ENCODE peak calls at places on chromosomes 3 and 15, in eight cellular contexts. F is right lobe of liver; Q is CD8-positive, alpha-beta T cell; V is lung; O is spleen; D is upper lobe of right lung; B is thoracic aorta; Z is PC-3. P is an unnamed sample.

GRCh38 chr3:172980849-172981248 is 160.2 kb downstream of the SPATA16 start:
- DNase-seq in F (no peak), B (no peak), V (no peak), Q (no peak), Z (no peak), O (no peak), D (no peak), P (no peak)

GRCh38 chr3:49661281-49661680 is 12.9 kb upstream of the APEH start:
- DNase-seq in Q (no peak), B (no peak), Z (peak; percentile 24), F (no peak), D (no peak), V (no peak), O (no peak), P (no peak)

GRCh38 chr15:55403531-55403930 is 4.6 kb downstream of the CCPG1 start:
- DNase-seq in Q (no peak), B (no peak), D (no peak), O (no peak), F (no peak), Z (no peak), V (no peak), P (no peak)

GRCh38 chr15:66936864-66937245 is 128.5 kb upstream of the SMAD3 start:
- DNase-seq in D (no peak), O (no peak), V (no peak), Z (no peak), Q (no peak), B (no peak), F (no peak), P (no peak)

GRCh38 chr3:148737104-148737525 is 39.4 kb downstream of the AGTR1 start:
- DNase-seq in V (no peak), Z (no peak), B (no peak), F (peak; percentile 78), Q (no peak), O (no peak), D (no peak), P (no peak)

GRCh38 chr3:64388886-64389285 is 163.6 kb upstream of the PRICKLE2 start:
- DNase-seq in D (no peak), V (no peak), Q (no peak), Z (no peak), B (no peak), O (no peak), F (no peak), P (peak; percentile 36)

GRCh38 chr15:77606142-77607034 is 26.3 kb downstream of the LINGO1 start:
- DNase-seq in B (no peak), Q (no peak), O (no peak), V (no peak), Z (no peak), D (no peak), F (no peak), P (peak; percentile 27)

GRCh38 chr3:169914321-169914720 is 2.9 kb downstream of the SAMD7 start:
- DNase-seq in V (no peak), B (no peak), O (no peak), D (no peak), F (no peak), Q (no peak), Z (peak; percentile 33), P (peak; percentile 24)

GRCh38 chr3:196636369-196637349 is 2.8 kb upstream of the NRROS start:
- DNase-seq in D (no peak), B (no peak), Z (no peak), O (peak; percentile 74), F (no peak), V (no peak), Q (no peak), P (no peak)

GRCh38 chr15:61749169-61749568 is 311.1 kb downstream of the VPS13C start:
- DNase-seq in V (no peak), B (no peak), O (no peak), Z (peak; percentile 75), D (no peak), Q (no peak), F (no peak), P (no peak)

GRCh38 chr15:61753018-61753710 is 307.1 kb downstream of the VPS13C start:
- DNase-seq in O (no peak), V (no peak), B (no peak), Z (no peak), Q (no peak), D (no peak), F (no peak), P (no peak)

GRCh38 chr15:61752001-61752400 is 308.2 kb downstream of the VPS13C start:
- DNase-seq in V (no peak), B (no peak), F (no peak), Q (no peak), Z (no peak), D (no peak), O (no peak), P (no peak)

GRCh38 chr15:61748529-61748928 is 311.7 kb downstream of the VPS13C start:
- DNase-seq in F (no peak), O (no peak), B (no peak), Z (peak; percentile 65), D (no peak), V (no peak), Q (no peak), P (no peak)

DNA sequence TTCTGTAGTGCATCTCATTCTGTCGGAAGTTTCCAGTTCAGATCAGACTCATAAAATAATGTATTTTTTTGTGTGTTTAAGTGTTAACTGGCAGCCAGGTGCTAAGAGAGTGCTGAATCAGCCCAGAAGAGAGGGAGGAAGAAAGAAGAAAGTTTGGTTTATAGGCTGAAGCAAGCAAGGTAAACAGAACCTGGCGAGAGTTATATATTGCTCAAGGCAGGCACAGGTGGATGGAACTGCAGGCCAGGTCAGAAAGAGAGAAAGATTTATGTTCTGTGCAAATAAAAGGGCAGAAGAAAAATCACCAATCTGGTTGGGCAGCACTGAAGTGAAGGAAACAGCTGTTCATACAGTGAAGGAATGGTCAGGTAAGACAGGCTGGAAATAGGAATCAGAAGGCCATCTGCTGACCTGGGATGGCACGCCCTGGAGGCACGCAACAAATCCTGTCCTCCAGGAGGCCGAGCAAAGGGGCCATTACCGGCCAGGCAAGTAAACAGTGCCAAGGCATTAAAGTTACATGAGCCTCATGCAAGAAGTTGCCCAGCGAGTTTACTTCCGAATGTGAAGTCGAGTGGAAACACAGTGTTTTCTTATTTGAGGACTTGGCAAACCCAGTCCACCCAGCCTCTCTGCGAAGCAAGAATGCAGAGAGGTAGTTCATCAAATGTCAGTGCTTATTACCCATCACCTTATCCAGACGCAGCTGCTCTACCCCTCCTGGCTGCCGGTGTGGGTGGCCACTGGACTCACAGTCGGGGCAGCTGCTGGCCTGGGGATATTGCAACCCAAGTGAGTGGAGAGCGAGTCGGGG is 309.8 kb downstream of the VPS13C start:
- DNase-seq in F (no peak), B (no peak), Z (peak; percentile 85), Q (no peak), O (no peak), V (peak; percentile 45), D (peak; percentile 75), P (no peak)
- H3K4me3 ChIP-seq in F (no peak overlapping the region), B (no peak overlapping the region), Z (no peak overlapping the region), Q (no peak overlapping the region), O (no peak overlapping the region), V (no peak overlapping the region), D (no peak overlapping the region), P (no peak overlapping the region)

GRCh38 chr15:43190178-43190577 is 5.0 kb downstream of the CCNDBP1 start:
- DNase-seq in Z (no peak), F (peak; percentile 75), B (no peak), V (no peak), Q (no peak), O (no peak), D (no peak), P (no peak)

GRCh38 chr15:43198992-43199391 is 13.8 kb downstream of the CCNDBP1 start:
- DNase-seq in D (no peak), V (no peak), Q (no peak), B (no peak), O (no peak), F (no peak), Z (no peak), P (no peak)

GRCh38 chr15:43193710-43194109 is 8.5 kb downstream of the CCNDBP1 start:
- DNase-seq in V (no peak), F (no peak), B (no peak), D (no peak), O (no peak), Z (no peak), Q (no peak), P (no peak)

GRCh38 chr15:43196760-43197548 is 11.8 kb downstream of the CCNDBP1 start:
- DNase-seq in F (no peak), O (no peak), B (no peak), Q (no peak), D (no peak), Z (no peak), V (no peak), P (no peak)

DNA sequence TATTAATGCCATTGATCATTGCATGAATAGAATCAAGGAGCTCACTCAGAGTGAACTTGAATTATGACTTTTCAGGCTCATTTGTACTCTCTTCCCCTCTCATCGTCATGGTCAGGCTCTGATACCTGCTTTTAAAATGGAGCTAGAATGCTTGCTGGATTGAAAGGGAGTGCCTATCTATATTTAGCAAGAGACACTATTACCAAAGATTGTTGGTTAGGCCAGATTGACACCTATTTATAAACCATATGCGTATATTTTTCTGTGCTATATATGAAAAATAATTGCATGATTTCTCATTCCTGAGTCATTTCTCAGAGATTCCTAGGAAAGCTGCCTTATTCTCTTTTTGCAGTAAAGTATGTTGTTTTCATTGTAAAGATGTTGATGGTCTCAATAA is 9.6 kb downstream of the CCNDBP1 start:
- DNase-seq in B (no peak), Q (no peak), F (no peak), Z (no peak), O (no peak), D (no peak), V (no peak), P (no peak)
- H3K36me3 ChIP-seq in B (peaks cover 60% of the 10 kb centered on the region), Q (peaks cover 48% of the 10 kb centered on the region), F (peaks cover 5% of the 10 kb centered on the region), Z (peaks cover 22% of the 10 kb centered on the region), O (peaks cover 90% of the 10 kb centered on the region), D (peaks cover 77% of the 10 kb centered on the region), V (peaks cover 25% of the 10 kb centered on the region), P (peaks cover 31% of the 10 kb centered on the region)

GRCh38 chr3:133693821-133694220 is 32.1 kb upstream of the TOPBP1 start:
- DNase-seq in B (no peak), V (no peak), Z (no peak), F (no peak), O (no peak), Q (no peak), D (no peak), P (no peak)
- TF ChIP-seq CTCF in B (no peak), V (no peak), Z (no peak), F (no peak), O (no peak), Q (no peak), D (no peak), P (no peak)

GRCh38 chr3:30610702-30611410 is 4.5 kb downstream of the TGFBR2 start:
- DNase-seq in D (no peak), Z (no peak), O (no peak), Q (no peak), F (no peak), B (no peak), V (no peak), P (no peak)

GRCh38 chr3:30607032-30607833 is 832 bp downstream of the TGFBR2 start:
- DNase-seq in B (no peak), V (peak; percentile 83), D (peak; percentile 86), O (peak; percentile 97), Z (peak; percentile 58), Q (peak; percentile 86), F (peak; percentile 84), P (no peak)

GRCh38 chr3:30612422-30613134 is 6.2 kb downstream of the TGFBR2 start:
- DNase-seq in D (no peak), V (no peak), F (no peak), Z (no peak), O (no peak), Q (no peak), B (no peak), P (no peak)

GRCh38 chr3:30611613-30612421 is 5.4 kb downstream of the TGFBR2 start:
- DNase-seq in Q (no peak), Z (peak; percentile 84), D (no peak), V (no peak), B (no peak), F (no peak), O (no peak), P (peak; percentile 26)

GRCh38 chr3:30609930-30610701 is 3.7 kb downstream of the TGFBR2 start:
- DNase-seq in D (no peak), V (no peak), O (no peak), B (no peak), F (no peak), Q (no peak), Z (no peak), P (no peak)
- H3K4me3 ChIP-seq in D (peak overlapping the region; percentile 84), V (peak overlapping the region; percentile 24), O (no peak overlapping the region), B (peak overlapping the region; percentile 85), F (no peak overlapping the region), Q (peak overlapping the region; percentile 89), Z (peak overlapping the region; percentile 69), P (peak overlapping the region; percentile 90)

P was measured in brain microvascular endothelial cell.